ENCODE peak calls at places on chromosome 17, in ten cellular contexts. L is lower lobe of right lung; Z is IMR-90; V is ovary; O is heart left ventricle; A is CD8-positive, alpha-beta T cell; Q is A549; N is PC-3; R is cardiac muscle cell; U is SK-N-SH. S is an unnamed sample.

GRCh38 chr17:66707051-66707450 is 127.9 kb upstream of the CACNG5 start:
- DNase-seq in L (no peak), Z (no peak), R (no peak), A (no peak), N (no peak), Q (no peak), U (no peak), V (no peak), O (no peak), S (no peak)

GRCh38 chr17:8710766-8711165 is 33.9 kb downstream of the CCDC42 start:
- DNase-seq in L (no peak), Z (no peak), A (no peak), R (no peak), U (no peak), N (no peak), Q (no peak), O (no peak), V (no peak), S (no peak)

GRCh38 chr17:41802961-41803682 is 8.6 kb downstream of the P3H4 start:
- DNase-seq in Q (no peak), N (no peak), O (no peak), R (no peak), U (no peak), Z (no peak), A (no peak), L (no peak), V (no peak), S (peak; percentile 79)

GRCh38 chr17:77691216-77692085 is 267.1 kb upstream of the TNRC6C start:
- DNase-seq in V (no peak), N (no peak), Q (no peak), A (no peak), L (no peak), Z (no peak), O (no peak), U (peak; percentile 69), R (no peak), S (no peak)

GRCh38 chr17:74268052-74268451 is 6.0 kb upstream of the DNAI2 start:
- DNase-seq in U (no peak), L (peak; percentile 71), N (no peak), A (no peak), Z (no peak), Q (no peak), R (no peak), V (no peak), O (no peak), S (no peak)

GRCh38 chr17:82328141-82328993 is 5.2 kb downstream of the SECTM1 start:
- DNase-seq in Z (no peak), A (no peak), Q (peak; percentile 34), U (no peak), O (no peak), V (no peak), N (no peak), L (no peak), R (no peak), S (peak; percentile 73)

GRCh38 chr17:50638851-50639767 is 4.4 kb downstream of the ABCC3 start:
- DNase-seq in Q (peak; percentile 100), L (peak; percentile 94), R (peak; percentile 99), U (peak; percentile 81), N (peak; percentile 100), V (peak; percentile 95), O (peak; percentile 95), A (no peak), Z (peak; percentile 97), S (peak; percentile 96)

GRCh38 chr17:40617678-40618240 is 29.9 kb downstream of the SMARCE1 start:
- DNase-seq in A (no peak), L (no peak), N (peak; percentile 26), Z (no peak), R (no peak), Q (no peak), O (no peak), V (no peak), U (peak; percentile 26), S (no peak)

GRCh38 chr17:33778505-33779398 is 476.3 kb upstream of the CCL2 start:
- DNase-seq in Z (peak; percentile 69), A (peak; percentile 11), O (no peak), R (peak; percentile 80), U (peak; percentile 57), N (peak; percentile 49), L (no peak), Q (peak; percentile 77), V (no peak), S (no peak)

GRCh38 chr17:33779399-33779697 is 475.7 kb upstream of the CCL2 start:
- DNase-seq in N (no peak), A (no peak), R (no peak), O (no peak), U (no peak), Z (no peak), Q (no peak), V (no peak), L (no peak), S (no peak)

GRCh38 chr17:33777674-33778073 is 477.4 kb upstream of the CCL2 start:
- DNase-seq in L (no peak), A (no peak), N (no peak), R (no peak), Q (no peak), V (no peak), Z (no peak), O (no peak), U (no peak), S (no peak)

DNA sequence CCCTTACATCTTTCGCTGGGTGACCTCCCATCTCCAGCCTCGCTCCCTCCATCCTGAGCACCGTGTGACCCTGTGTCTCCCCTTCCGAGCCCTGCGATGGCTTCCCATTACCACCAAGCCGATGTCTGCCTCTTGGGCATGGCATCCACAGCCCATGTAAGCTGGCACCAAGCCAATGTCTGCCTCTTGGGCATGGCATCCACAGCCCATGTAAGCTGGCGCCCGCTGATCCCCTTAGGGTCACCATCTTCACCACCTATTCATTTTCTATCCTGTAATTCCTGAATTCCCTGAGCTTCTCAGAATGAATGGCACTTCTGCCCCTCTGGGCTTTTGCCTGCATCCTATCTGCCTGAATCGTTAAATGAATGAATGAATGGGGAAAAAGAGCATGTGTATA is 478.2 kb upstream of the CCL2 start:
- DNase-seq in A (no peak), Z (no peak), Q (no peak), R (no peak), N (no peak), O (no peak), U (no peak), V (no peak), L (no peak), S (no peak)
- H3K27ac ChIP-seq in A (no peak overlapping the region), Z (no peak overlapping the region), Q (no peak overlapping the region), R (no peak overlapping the region), N (no peak overlapping the region), O (no peak overlapping the region), U (no peak overlapping the region), V (no peak overlapping the region), L (no peak overlapping the region), S (no peak overlapping the region)

DNA sequence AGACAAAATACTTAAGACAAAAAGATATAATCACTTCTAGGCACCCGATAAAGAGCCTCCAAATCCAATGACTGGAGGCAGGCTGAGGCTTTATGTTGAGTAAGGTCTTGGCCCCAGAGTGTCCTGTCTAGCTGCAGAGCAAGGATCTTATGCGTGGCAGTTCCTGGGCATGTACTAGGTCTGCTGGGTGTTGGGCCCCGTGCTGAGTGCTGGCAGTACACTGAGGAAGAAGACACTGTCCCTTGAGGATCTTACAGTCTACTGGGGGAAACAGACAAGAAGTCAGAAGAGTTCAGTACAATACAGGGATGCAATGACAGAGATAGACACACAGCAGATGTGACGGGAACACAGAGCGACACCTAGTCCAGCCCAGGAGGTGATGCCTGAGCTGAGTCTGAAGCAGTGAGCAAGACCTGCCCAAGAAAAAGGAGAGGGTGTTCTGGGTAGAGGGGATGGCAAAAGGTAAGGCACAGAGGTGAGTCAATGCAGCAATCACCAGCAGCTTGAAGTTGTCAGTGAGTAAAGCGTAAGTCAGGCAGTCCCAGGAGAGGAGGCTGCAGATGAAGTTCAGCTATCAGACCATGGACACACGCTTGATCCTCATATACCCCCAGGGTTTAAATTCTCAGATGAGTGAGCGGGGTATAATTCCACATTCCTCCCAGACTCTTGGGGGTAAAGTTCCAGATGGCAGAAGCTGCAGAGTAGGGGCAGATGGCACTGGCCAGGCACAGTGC is 18.1 kb downstream of the MAP3K14 start:
- DNase-seq in Q (no peak), O (no peak), U (no peak), V (no peak), L (no peak), A (no peak), Z (no peak), N (peak; percentile 36), R (no peak), S (peak; percentile 15)
- H3K4me1 ChIP-seq in Q (peaks cover 97% of the 10 kb centered on the region), O (peaks cover 51% of the 10 kb centered on the region), U (peaks cover 52% of the 10 kb centered on the region), V (peaks cover 31% of the 10 kb centered on the region), L (peaks cover 97% of the 10 kb centered on the region), A (peaks cover 56% of the 10 kb centered on the region), Z (peaks cover 28% of the 10 kb centered on the region), N (peaks cover 52% of the 10 kb centered on the region), R (peaks cover 31% of the 10 kb centered on the region), S (peaks cover 52% of the 10 kb centered on the region)

GRCh38 chr17:600576-601301 is 113.9 kb downstream of the VPS53 start:
- DNase-seq in O (no peak), Z (peak; percentile 43), R (peak; percentile 59), V (no peak), U (no peak), N (no peak), Q (no peak), L (no peak), A (no peak), S (no peak)

GRCh38 chr17:604719-605118 is 109.9 kb downstream of the VPS53 start:
- DNase-seq in R (no peak), V (no peak), L (no peak), U (no peak), O (no peak), Q (no peak), N (no peak), Z (peak; percentile 39), A (no peak), S (no peak)

GRCh38 chr17:602436-602835 is 112.2 kb downstream of the VPS53 start:
- DNase-seq in Z (peak; percentile 62), A (no peak), U (no peak), Q (no peak), L (no peak), N (no peak), V (no peak), O (no peak), R (no peak), S (no peak)

GRCh38 chr17:603405-604193 is 111.0 kb downstream of the VPS53 start:
- DNase-seq in N (no peak), Z (peak; percentile 56), V (no peak), L (no peak), U (no peak), A (no peak), Q (no peak), R (no peak), O (no peak), S (no peak)

GRCh38 chr17:601462-602303 is 113.0 kb downstream of the VPS53 start:
- DNase-seq in A (no peak), U (peak; percentile 79), N (no peak), Z (peak; percentile 87), L (no peak), V (no peak), R (peak; percentile 91), O (no peak), Q (no peak), S (no peak)
- H3K27ac ChIP-seq in A (no peak overlapping the region), U (peak overlapping the region; percentile 59), N (no peak overlapping the region), Z (peak overlapping the region; percentile 73), L (no peak overlapping the region), V (no peak overlapping the region), R (peak overlapping the region; percentile 58), O (no peak overlapping the region), Q (no peak overlapping the region), S (no peak overlapping the region)

DNA sequence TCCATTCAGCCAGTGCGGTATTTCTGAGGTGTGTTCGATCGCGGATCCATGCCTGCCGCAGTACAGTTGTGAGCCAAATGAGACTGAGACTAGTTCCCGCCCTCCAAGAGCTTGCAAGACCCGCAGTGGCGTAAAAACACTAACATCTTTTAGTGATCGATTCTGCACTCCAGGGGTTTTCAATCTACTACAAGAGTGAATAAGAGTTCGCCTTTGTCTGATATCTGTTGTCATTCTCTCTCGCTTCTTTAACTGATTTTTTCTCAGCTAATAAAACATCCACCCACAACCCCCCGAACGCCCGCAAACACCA is 454 bp upstream of the RPL19 start:
- DNase-seq in V (no peak), O (no peak), Z (no peak), L (no peak), A (no peak), Q (no peak), R (no peak), N (no peak), U (no peak), S (no peak)
- H3K4me1 ChIP-seq in V (peaks cover 12% of the 10 kb centered on the region), O (peaks cover 26% of the 10 kb centered on the region), Z (peaks cover 20% of the 10 kb centered on the region), L (peaks cover 63% of the 10 kb centered on the region), A (peaks cover 56% of the 10 kb centered on the region), Q (peaks cover 48% of the 10 kb centered on the region), R (peaks cover 25% of the 10 kb centered on the region), N (peaks cover 24% of the 10 kb centered on the region), U (peaks cover 43% of the 10 kb centered on the region), S (peaks cover 9% of the 10 kb centered on the region)